ENCODE peak calls at places on chromosomes 16 and 17, in eight cellular contexts. One of them, this sample, is unnamed.

GRCh38 chr17:21233581-21234337 is 19.5 kb downstream of the NATD1 start:
- DNase-seq in heart left ventricle: no peak
- DNase-seq in A549: no peak
- DNase-seq in body of pancreas: no peak
- DNase-seq in stomach: no peak
- DNase-seq in prostate gland: no peak
- DNase-seq in uterus: no peak
- DNase-seq in IMR-90: no peak
- DNase-seq in this sample: no peak

GRCh38 chr17:76570877-76571471 is 14.7 kb downstream of the ST6GALNAC2 start:
- DNase-seq in heart left ventricle: no peak
- DNase-seq in A549: no peak
- DNase-seq in body of pancreas: no peak
- DNase-seq in stomach: no peak
- DNase-seq in prostate gland: no peak
- DNase-seq in uterus: no peak
- DNase-seq in IMR-90: no peak
- DNase-seq in this sample: no peak

GRCh38 chr17:17370711-17371110 is 67.5 kb downstream of the NT5M start:
- DNase-seq in heart left ventricle: no peak
- DNase-seq in A549: no peak
- DNase-seq in body of pancreas: no peak
- DNase-seq in stomach: no peak
- DNase-seq in prostate gland: no peak
- DNase-seq in uterus: no peak
- DNase-seq in IMR-90: no peak
- DNase-seq in this sample: no peak

GRCh38 chr16:74107795-74108610 is 188.6 kb upstream of the PSMD7 start:
- DNase-seq in heart left ventricle: peak; percentile 31
- DNase-seq in A549: peak; percentile 42
- DNase-seq in body of pancreas: peak; percentile 77
- DNase-seq in stomach: peak; percentile 69
- DNase-seq in prostate gland: peak; percentile 16
- DNase-seq in uterus: no peak
- DNase-seq in IMR-90: peak; percentile 2
- DNase-seq in this sample: no peak

GRCh38 chr17:82944990-82945389 is 105.2 kb upstream of the ZNF750 start:
- DNase-seq in heart left ventricle: no peak
- DNase-seq in A549: no peak
- DNase-seq in body of pancreas: no peak
- DNase-seq in stomach: no peak
- DNase-seq in prostate gland: no peak
- DNase-seq in uterus: no peak
- DNase-seq in IMR-90: no peak
- DNase-seq in this sample: no peak

GRCh38 chr16:71882505-71883192 is 1.3 kb downstream of the ZNF821 start:
- DNase-seq in heart left ventricle: no peak
- DNase-seq in A549: peak; percentile 83
- DNase-seq in body of pancreas: peak; percentile 77
- DNase-seq in stomach: peak; percentile 74
- DNase-seq in prostate gland: peak; percentile 71
- DNase-seq in uterus: peak; percentile 71
- DNase-seq in IMR-90: peak; percentile 75
- DNase-seq in this sample: peak; percentile 33

GRCh38 chr16:2366660-2367309 is 26.3 kb upstream of the ABCA3 start:
- DNase-seq in heart left ventricle: no peak
- DNase-seq in A549: no peak
- DNase-seq in body of pancreas: no peak
- DNase-seq in stomach: no peak
- DNase-seq in prostate gland: no peak
- DNase-seq in uterus: no peak
- DNase-seq in IMR-90: no peak
- DNase-seq in this sample: no peak

GRCh38 chr16:4131621-4132020 is 15.4 kb upstream of the ADCY9 start:
- DNase-seq in heart left ventricle: no peak
- DNase-seq in A549: no peak
- DNase-seq in body of pancreas: no peak
- DNase-seq in stomach: no peak
- DNase-seq in prostate gland: no peak
- DNase-seq in uterus: no peak
- DNase-seq in IMR-90: no peak
- DNase-seq in this sample: no peak

GRCh38 chr17:27352481-27353460 is 58.9 kb downstream of the WSB1 start:
- DNase-seq in heart left ventricle: no peak
- DNase-seq in A549: peak; percentile 30
- DNase-seq in body of pancreas: no peak
- DNase-seq in stomach: no peak
- DNase-seq in prostate gland: no peak
- DNase-seq in uterus: peak; percentile 36
- DNase-seq in IMR-90: peak; percentile 24
- DNase-seq in this sample: no peak

GRCh38 chr17:50218771-50219315 is 17.4 kb upstream of the COL1A1 start:
- DNase-seq in heart left ventricle: no peak
- DNase-seq in A549: no peak
- DNase-seq in body of pancreas: no peak
- DNase-seq in stomach: no peak
- DNase-seq in prostate gland: no peak
- DNase-seq in uterus: peak; percentile 46
- DNase-seq in IMR-90: peak; percentile 96
- DNase-seq in this sample: peak; percentile 37

GRCh38 chr17:8149419-8150193 is 2.6 kb downstream of the PER1 start:
- DNase-seq in heart left ventricle: no peak
- DNase-seq in A549: no peak
- DNase-seq in body of pancreas: no peak
- DNase-seq in stomach: no peak
- DNase-seq in prostate gland: no peak
- DNase-seq in uterus: peak; percentile 27
- DNase-seq in IMR-90: no peak
- DNase-seq in this sample: peak; percentile 53
- H3K4me3 ChIP-seq in heart left ventricle: peak overlapping the region; percentile 97
- H3K4me3 ChIP-seq in A549: no peak overlapping the region
- H3K4me3 ChIP-seq in body of pancreas: no peak overlapping the region
- H3K4me3 ChIP-seq in stomach: no peak overlapping the region
- H3K4me3 ChIP-seq in prostate gland: no peak overlapping the region
- H3K4me3 ChIP-seq in uterus: no peak overlapping the region
- H3K4me3 ChIP-seq in IMR-90: no peak overlapping the region
- H3K4me3 ChIP-seq in this sample: no peak overlapping the region

GRCh38 chr17:79777844-79778503 is at the start of gene CBX2:
- DNase-seq in heart left ventricle: peak; percentile 83
- DNase-seq in A549: peak; percentile 92
- DNase-seq in body of pancreas: peak; percentile 76
- DNase-seq in stomach: peak; percentile 77
- DNase-seq in prostate gland: peak; percentile 61
- DNase-seq in uterus: peak; percentile 61
- DNase-seq in IMR-90: peak; percentile 42
- DNase-seq in this sample: peak; percentile 78
- TF ChIP-seq POLR2A in heart left ventricle: no peak
- TF ChIP-seq POLR2A in A549: peak; percentile 93
- TF ChIP-seq POLR2A in body of pancreas: no peak
- TF ChIP-seq POLR2A in stomach: no peak
- TF ChIP-seq POLR2A in prostate gland: no peak
- TF ChIP-seq POLR2A in uterus: no peak
- TF ChIP-seq POLR2A in IMR-90: no peak
- TF ChIP-seq POLR2A in this sample: no peak

DNA sequence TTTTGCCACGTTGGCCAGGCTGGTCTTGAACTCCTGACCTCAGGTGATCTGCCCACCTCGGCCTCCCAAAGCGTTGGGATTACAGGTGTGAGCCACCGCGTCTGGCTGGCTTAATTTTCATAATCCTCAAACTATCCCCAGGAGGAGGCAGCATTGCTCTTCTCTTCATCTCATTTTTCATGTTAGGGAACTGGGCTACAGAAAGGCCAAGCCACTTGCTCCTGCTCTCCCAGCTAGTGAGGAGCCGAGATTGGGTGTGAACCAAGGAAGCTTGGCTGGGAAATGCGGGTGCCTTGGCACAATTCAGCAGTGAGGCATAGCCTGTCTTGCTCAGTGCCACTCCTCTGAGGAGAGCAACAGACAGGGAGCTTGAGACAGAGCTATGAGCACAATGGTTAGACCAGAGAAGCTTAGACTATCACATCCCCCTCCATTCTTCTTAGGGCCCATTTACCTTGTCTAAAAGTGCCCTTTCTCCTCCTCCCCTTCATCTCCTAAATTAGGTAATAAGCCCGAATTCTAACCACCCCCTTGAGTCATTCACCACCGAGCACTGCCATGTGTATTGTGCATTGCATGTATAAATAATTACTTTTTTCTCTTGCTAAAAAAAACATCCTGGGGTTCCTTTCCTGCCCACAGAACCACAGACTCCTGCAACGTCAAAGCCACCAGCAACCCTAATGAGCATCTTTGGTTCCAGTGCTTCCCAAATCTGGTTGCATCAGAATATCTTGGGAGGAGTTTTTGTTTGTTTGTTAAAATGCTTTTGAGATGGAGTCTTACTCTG is 20.0 kb upstream of the KIF19 start:
- DNase-seq in heart left ventricle: no peak
- DNase-seq in A549: no peak
- DNase-seq in body of pancreas: no peak
- DNase-seq in stomach: no peak
- DNase-seq in prostate gland: no peak
- DNase-seq in uterus: no peak
- DNase-seq in IMR-90: no peak
- DNase-seq in this sample: no peak
- TF ChIP-seq CTCF in heart left ventricle: no peak
- TF ChIP-seq CTCF in A549: peak; percentile 12
- TF ChIP-seq CTCF in body of pancreas: no peak
- TF ChIP-seq CTCF in stomach: no peak
- TF ChIP-seq CTCF in prostate gland: no peak
- TF ChIP-seq CTCF in uterus: no peak
- TF ChIP-seq CTCF in IMR-90: no peak
- TF ChIP-seq CTCF in this sample: no peak

GRCh38 chr17:79027925-79028491 is 4.0 kb downstream of the C1QTNF1 start:
- DNase-seq in heart left ventricle: peak; percentile 48
- DNase-seq in A549: no peak
- DNase-seq in body of pancreas: no peak
- DNase-seq in stomach: no peak
- DNase-seq in prostate gland: no peak
- DNase-seq in uterus: peak; percentile 27
- DNase-seq in IMR-90: no peak
- DNase-seq in this sample: peak; percentile 67
- H3K4me3 ChIP-seq in heart left ventricle: peak overlapping the region; percentile 73
- H3K4me3 ChIP-seq in A549: no peak overlapping the region
- H3K4me3 ChIP-seq in body of pancreas: no peak overlapping the region
- H3K4me3 ChIP-seq in stomach: no peak overlapping the region
- H3K4me3 ChIP-seq in prostate gland: no peak overlapping the region
- H3K4me3 ChIP-seq in uterus: no peak overlapping the region
- H3K4me3 ChIP-seq in IMR-90: no peak overlapping the region
- H3K4me3 ChIP-seq in this sample: no peak overlapping the region

GRCh38 chr16:30923554-30924085 is at the start of gene FBXL19:
- DNase-seq in heart left ventricle: peak; percentile 54
- DNase-seq in A549: no peak
- DNase-seq in body of pancreas: no peak
- DNase-seq in stomach: no peak
- DNase-seq in prostate gland: no peak
- DNase-seq in uterus: no peak
- DNase-seq in IMR-90: no peak
- DNase-seq in this sample: peak; percentile 81
- TF ChIP-seq POLR2A in heart left ventricle: no peak
- TF ChIP-seq POLR2A in A549: peak; percentile 50
- TF ChIP-seq POLR2A in body of pancreas: no peak
- TF ChIP-seq POLR2A in stomach: no peak
- TF ChIP-seq POLR2A in prostate gland: no peak
- TF ChIP-seq POLR2A in uterus: no peak
- TF ChIP-seq POLR2A in IMR-90: no peak
- TF ChIP-seq POLR2A in this sample: peak; percentile 28

GRCh38 chr17:81094224-81094743 is 59.3 kb downstream of the BAIAP2 start:
- DNase-seq in heart left ventricle: no peak
- DNase-seq in A549: no peak
- DNase-seq in body of pancreas: no peak
- DNase-seq in stomach: no peak
- DNase-seq in prostate gland: no peak
- DNase-seq in uterus: no peak
- DNase-seq in IMR-90: no peak
- DNase-seq in this sample: no peak
- TF ChIP-seq CTCF in heart left ventricle: no peak
- TF ChIP-seq CTCF in A549: no peak
- TF ChIP-seq CTCF in body of pancreas: no peak
- TF ChIP-seq CTCF in stomach: no peak
- TF ChIP-seq CTCF in prostate gland: no peak
- TF ChIP-seq CTCF in uterus: no peak
- TF ChIP-seq CTCF in IMR-90: no peak
- TF ChIP-seq CTCF in this sample: no peak

This sample was measured in ovary.